ENCODE peak calls at places on chromosomes 16 and 17, in six cellular contexts. One of them, this sample, is unnamed.

GRCh38 chr16:89924298-89924924 is 1.3 kb downstream of the TUBB3 start:
- DNase-seq in fibroblast of the aortic adventitia: peak
- DNase-seq in neural progenitor cell: peak
- DNase-seq in uterus: no peak
- DNase-seq in cardiac fibroblast: peak
- DNase-seq in K562: peak
- DNase-seq in this sample: no peak

GRCh38 chr17:79018045-79018695 is 5.8 kb upstream of the C1QTNF1 start:
- DNase-seq in fibroblast of the aortic adventitia: peak
- DNase-seq in neural progenitor cell: no peak
- DNase-seq in uterus: peak
- DNase-seq in cardiac fibroblast: peak
- DNase-seq in K562: no peak
- DNase-seq in this sample: no peak

GRCh38 chr16:19583665-19584300 is 28.3 kb downstream of the VPS35L start:
- DNase-seq in fibroblast of the aortic adventitia: peak
- DNase-seq in neural progenitor cell: peak
- DNase-seq in uterus: no peak
- DNase-seq in cardiac fibroblast: peak
- DNase-seq in K562: peak
- DNase-seq in this sample: no peak

GRCh38 chr17:43840814-43841213 is 6.2 kb upstream of the CD300LG start:
- DNase-seq in fibroblast of the aortic adventitia: peak
- DNase-seq in neural progenitor cell: peak
- DNase-seq in uterus: no peak
- DNase-seq in cardiac fibroblast: peak
- DNase-seq in K562: no peak
- DNase-seq in this sample: no peak

GRCh38 chr17:31313982-31314787 is at the start of gene EVI2B:
- DNase-seq in fibroblast of the aortic adventitia: peak
- DNase-seq in neural progenitor cell: no peak
- DNase-seq in uterus: no peak
- DNase-seq in cardiac fibroblast: peak
- DNase-seq in K562: no peak
- DNase-seq in this sample: no peak

GRCh38 chr17:57574040-57574513 is 171.0 kb downstream of the CCDC182 start:
- DNase-seq in fibroblast of the aortic adventitia: peak
- DNase-seq in neural progenitor cell: no peak
- DNase-seq in uterus: peak
- DNase-seq in cardiac fibroblast: peak
- DNase-seq in K562: no peak
- DNase-seq in this sample: peak

GRCh38 chr17:29195465-29196081 is 15.4 kb upstream of the MYO18A start:
- DNase-seq in fibroblast of the aortic adventitia: no peak
- DNase-seq in neural progenitor cell: no peak
- DNase-seq in uterus: no peak
- DNase-seq in cardiac fibroblast: no peak
- DNase-seq in K562: no peak
- DNase-seq in this sample: no peak

GRCh38 chr16:69796285-69797118 is 34.4 kb downstream of the WWP2 start:
- DNase-seq in fibroblast of the aortic adventitia: peak
- DNase-seq in neural progenitor cell: peak
- DNase-seq in uterus: peak
- DNase-seq in cardiac fibroblast: peak
- DNase-seq in K562: peak
- DNase-seq in this sample: peak

GRCh38 chr16:89407925-89408300 is 82.4 kb downstream of the ANKRD11 start:
- DNase-seq in fibroblast of the aortic adventitia: peak
- DNase-seq in neural progenitor cell: no peak
- DNase-seq in uterus: peak
- DNase-seq in cardiac fibroblast: peak
- DNase-seq in K562: no peak
- DNase-seq in this sample: no peak

GRCh38 chr17:68499587-68499986 is 12.6 kb upstream of the PRKAR1A start:
- DNase-seq in fibroblast of the aortic adventitia: no peak
- DNase-seq in neural progenitor cell: no peak
- DNase-seq in uterus: no peak
- DNase-seq in cardiac fibroblast: no peak
- DNase-seq in K562: no peak
- DNase-seq in this sample: no peak

GRCh38 chr17:1006054-1006453 is 9.1 kb downstream of the TIMM22 start:
- DNase-seq in fibroblast of the aortic adventitia: no peak
- DNase-seq in neural progenitor cell: no peak
- DNase-seq in uterus: no peak
- DNase-seq in cardiac fibroblast: no peak
- DNase-seq in K562: no peak
- DNase-seq in this sample: no peak

GRCh38 chr17:6350806-6351205 is 84.1 kb downstream of the AIPL1 start:
- DNase-seq in fibroblast of the aortic adventitia: no peak
- DNase-seq in neural progenitor cell: no peak
- DNase-seq in uterus: no peak
- DNase-seq in cardiac fibroblast: no peak
- DNase-seq in K562: no peak
- DNase-seq in this sample: no peak

GRCh38 chr16:49487746-49488145 is 114.1 kb downstream of the C16orf78 start:
- DNase-seq in fibroblast of the aortic adventitia: no peak
- DNase-seq in neural progenitor cell: no peak
- DNase-seq in uterus: no peak
- DNase-seq in cardiac fibroblast: no peak
- DNase-seq in K562: no peak
- DNase-seq in this sample: no peak

GRCh38 chr17:63696381-63696961 is 3.5 kb downstream of the LIMD2 start:
- DNase-seq in fibroblast of the aortic adventitia: peak
- DNase-seq in neural progenitor cell: peak
- DNase-seq in uterus: no peak
- DNase-seq in cardiac fibroblast: peak
- DNase-seq in K562: peak
- DNase-seq in this sample: no peak

GRCh38 chr16:81445143-81445922 is 725 bp downstream of the CMIP start:
- DNase-seq in fibroblast of the aortic adventitia: no peak
- DNase-seq in neural progenitor cell: peak
- DNase-seq in uterus: peak
- DNase-seq in cardiac fibroblast: no peak
- DNase-seq in K562: peak
- DNase-seq in this sample: no peak

GRCh38 chr16:5649762-5650445 is 552.3 kb upstream of the EEF2KMT start:
- DNase-seq in fibroblast of the aortic adventitia: no peak
- DNase-seq in neural progenitor cell: no peak
- DNase-seq in uterus: no peak
- DNase-seq in cardiac fibroblast: no peak
- DNase-seq in K562: no peak
- DNase-seq in this sample: no peak

GRCh38 chr17:72560303-72561247 is 439.8 kb downstream of the SOX9 start:
- DNase-seq in fibroblast of the aortic adventitia: peak
- DNase-seq in neural progenitor cell: peak
- DNase-seq in uterus: no peak
- DNase-seq in cardiac fibroblast: peak
- DNase-seq in K562: peak
- DNase-seq in this sample: peak

GRCh38 chr16:20866161-20866772 is 33.9 kb downstream of the DCUN1D3 start:
- DNase-seq in fibroblast of the aortic adventitia: peak
- DNase-seq in neural progenitor cell: peak
- DNase-seq in uterus: no peak
- DNase-seq in cardiac fibroblast: peak
- DNase-seq in K562: peak
- DNase-seq in this sample: peak

GRCh38 chr16:89375686-89376085 is 114.7 kb downstream of the ANKRD11 start:
- DNase-seq in fibroblast of the aortic adventitia: no peak
- DNase-seq in neural progenitor cell: no peak
- DNase-seq in uterus: no peak
- DNase-seq in cardiac fibroblast: no peak
- DNase-seq in K562: no peak
- DNase-seq in this sample: no peak

GRCh38 chr17:80980397-80981061 is 11.1 kb upstream of the CHMP6 start:
- DNase-seq in fibroblast of the aortic adventitia: peak
- DNase-seq in neural progenitor cell: no peak
- DNase-seq in uterus: no peak
- DNase-seq in cardiac fibroblast: no peak
- DNase-seq in K562: no peak
- DNase-seq in this sample: no peak

GRCh38 chr17:82226809-82227628 is 1.8 kb upstream of the SLC16A3 start:
- DNase-seq in fibroblast of the aortic adventitia: no peak
- DNase-seq in neural progenitor cell: no peak
- DNase-seq in uterus: no peak
- DNase-seq in cardiac fibroblast: no peak
- DNase-seq in K562: no peak
- DNase-seq in this sample: no peak

GRCh38 chr17:3534881-3535252 is 22.7 kb downstream of the TRPV3 start:
- DNase-seq in fibroblast of the aortic adventitia: peak
- DNase-seq in neural progenitor cell: peak
- DNase-seq in uterus: no peak
- DNase-seq in cardiac fibroblast: peak
- DNase-seq in K562: no peak
- DNase-seq in this sample: no peak

GRCh38 chr16:73023752-73024570 is 24.0 kb downstream of the ZFHX3 start:
- DNase-seq in fibroblast of the aortic adventitia: no peak
- DNase-seq in neural progenitor cell: no peak
- DNase-seq in uterus: no peak
- DNase-seq in cardiac fibroblast: no peak
- DNase-seq in K562: no peak
- DNase-seq in this sample: no peak

GRCh38 chr17:32275060-32276042 is 9.7 kb downstream of the RHBDL3 start:
- DNase-seq in fibroblast of the aortic adventitia: peak
- DNase-seq in neural progenitor cell: no peak
- DNase-seq in uterus: peak
- DNase-seq in cardiac fibroblast: peak
- DNase-seq in K562: peak
- DNase-seq in this sample: peak

GRCh38 chr16:56912746-56913703 is 18.9 kb upstream of the HERPUD1 start:
- DNase-seq in fibroblast of the aortic adventitia: peak
- DNase-seq in neural progenitor cell: no peak
- DNase-seq in uterus: no peak
- DNase-seq in cardiac fibroblast: peak
- DNase-seq in K562: no peak
- DNase-seq in this sample: peak

GRCh38 chr17:81400154-81400938 is 5.1 kb downstream of the BAHCC1 start:
- DNase-seq in fibroblast of the aortic adventitia: peak
- DNase-seq in neural progenitor cell: peak
- DNase-seq in uterus: no peak
- DNase-seq in cardiac fibroblast: peak
- DNase-seq in K562: peak
- DNase-seq in this sample: no peak

GRCh38 chr17:37830151-37830993 is 85.5 kb upstream of the HNF1B start:
- DNase-seq in fibroblast of the aortic adventitia: no peak
- DNase-seq in neural progenitor cell: no peak
- DNase-seq in uterus: no peak
- DNase-seq in cardiac fibroblast: no peak
- DNase-seq in K562: no peak
- DNase-seq in this sample: no peak

GRCh38 chr16:56606071-56606687 is 2.2 kb upstream of the MT2A start:
- DNase-seq in fibroblast of the aortic adventitia: peak
- DNase-seq in neural progenitor cell: no peak
- DNase-seq in uterus: peak
- DNase-seq in cardiac fibroblast: peak
- DNase-seq in K562: no peak
- DNase-seq in this sample: peak

GRCh38 chr17:28530250-28530649 is 22.2 kb downstream of the UNC119 start:
- DNase-seq in fibroblast of the aortic adventitia: no peak
- DNase-seq in neural progenitor cell: no peak
- DNase-seq in uterus: no peak
- DNase-seq in cardiac fibroblast: no peak
- DNase-seq in K562: no peak
- DNase-seq in this sample: no peak

GRCh38 chr17:8628172-8628571 is 2.4 kb downstream of the MYH10 start:
- DNase-seq in fibroblast of the aortic adventitia: no peak
- DNase-seq in neural progenitor cell: peak
- DNase-seq in uterus: no peak
- DNase-seq in cardiac fibroblast: no peak
- DNase-seq in K562: no peak
- DNase-seq in this sample: no peak
- H3K4me3 ChIP-seq in fibroblast of the aortic adventitia: peak
- H3K4me3 ChIP-seq in neural progenitor cell: peak
- H3K4me3 ChIP-seq in uterus: no peak
- H3K4me3 ChIP-seq in cardiac fibroblast: no peak
- H3K4me3 ChIP-seq in K562: peak
- H3K4me3 ChIP-seq in this sample: no peak

DNA sequence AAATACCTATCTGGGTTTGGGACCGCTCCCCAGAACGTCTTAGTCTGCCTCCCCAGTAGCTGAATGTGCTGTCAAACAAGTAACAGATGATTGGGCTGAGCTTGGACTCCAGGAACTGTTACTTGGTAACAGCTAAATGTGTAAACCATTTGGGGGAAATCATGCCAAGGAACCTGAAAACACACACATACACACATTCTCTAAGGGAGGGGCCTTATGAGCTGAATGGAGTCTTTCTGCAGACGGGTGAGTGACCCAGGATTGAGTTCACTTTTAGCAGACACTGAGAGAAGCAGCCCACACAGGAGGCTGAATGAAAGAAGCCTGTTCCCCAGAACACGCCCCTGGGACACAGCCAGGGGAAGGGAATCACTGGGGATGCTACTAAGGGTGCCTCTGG is 1.6 kb downstream of the ACLY start:
- DNase-seq in fibroblast of the aortic adventitia: peak
- DNase-seq in neural progenitor cell: peak
- DNase-seq in uterus: no peak
- DNase-seq in cardiac fibroblast: peak
- DNase-seq in K562: no peak
- DNase-seq in this sample: no peak
- H3K4me3 ChIP-seq in fibroblast of the aortic adventitia: peak
- H3K4me3 ChIP-seq in neural progenitor cell: peak
- H3K4me3 ChIP-seq in uterus: no peak
- H3K4me3 ChIP-seq in cardiac fibroblast: peak
- H3K4me3 ChIP-seq in K562: peak
- H3K4me3 ChIP-seq in this sample: peak

GRCh38 chr16:27367463-27368357 is 34.3 kb upstream of the IL21R start:
- DNase-seq in fibroblast of the aortic adventitia: peak
- DNase-seq in neural progenitor cell: peak
- DNase-seq in uterus: peak
- DNase-seq in cardiac fibroblast: peak
- DNase-seq in K562: peak
- DNase-seq in this sample: no peak
- H3K4me3 ChIP-seq in fibroblast of the aortic adventitia: no peak
- H3K4me3 ChIP-seq in neural progenitor cell: no peak
- H3K4me3 ChIP-seq in uterus: peak
- H3K4me3 ChIP-seq in cardiac fibroblast: peak
- H3K4me3 ChIP-seq in K562: no peak
- H3K4me3 ChIP-seq in this sample: no peak

GRCh38 chr16:11224096-11224893 is 31.7 kb downstream of the SOCS1 start:
- DNase-seq in fibroblast of the aortic adventitia: no peak
- DNase-seq in neural progenitor cell: peak
- DNase-seq in uterus: peak
- DNase-seq in cardiac fibroblast: no peak
- DNase-seq in K562: peak
- DNase-seq in this sample: no peak

GRCh38 chr16:11224894-11225676 is 30.9 kb downstream of the SOCS1 start:
- DNase-seq in fibroblast of the aortic adventitia: no peak
- DNase-seq in neural progenitor cell: no peak
- DNase-seq in uterus: peak
- DNase-seq in cardiac fibroblast: no peak
- DNase-seq in K562: no peak
- DNase-seq in this sample: no peak

GRCh38 chr16:11229906-11230305 is 26.1 kb downstream of the SOCS1 start:
- DNase-seq in fibroblast of the aortic adventitia: no peak
- DNase-seq in neural progenitor cell: no peak
- DNase-seq in uterus: no peak
- DNase-seq in cardiac fibroblast: no peak
- DNase-seq in K562: no peak
- DNase-seq in this sample: no peak

GRCh38 chr16:11229432-11229831 is 26.6 kb downstream of the SOCS1 start:
- DNase-seq in fibroblast of the aortic adventitia: no peak
- DNase-seq in neural progenitor cell: no peak
- DNase-seq in uterus: no peak
- DNase-seq in cardiac fibroblast: no peak
- DNase-seq in K562: no peak
- DNase-seq in this sample: no peak

GRCh38 chr16:11225677-11226549 is 30.1 kb downstream of the SOCS1 start:
- DNase-seq in fibroblast of the aortic adventitia: no peak
- DNase-seq in neural progenitor cell: no peak
- DNase-seq in uterus: no peak
- DNase-seq in cardiac fibroblast: no peak
- DNase-seq in K562: no peak
- DNase-seq in this sample: no peak
- H3K4me3 ChIP-seq in fibroblast of the aortic adventitia: no peak
- H3K4me3 ChIP-seq in neural progenitor cell: no peak
- H3K4me3 ChIP-seq in uterus: no peak
- H3K4me3 ChIP-seq in cardiac fibroblast: no peak
- H3K4me3 ChIP-seq in K562: no peak
- H3K4me3 ChIP-seq in this sample: no peak